ENCODE peak calls at places on chromosomes 6 and 20, in ten cellular contexts. F, X, L, K, Y, P, D, B, Q and N are unnamed samples.

GRCh38 chr6:2596222-2596621 is 154.5 kb downstream of the MYLK4 start:
- DNase-seq in F (no peak), X (no peak), L (no peak), K (no peak), Y (peak), P (no peak), D (no peak), B (peak), Q (no peak), N (no peak)

GRCh38 chr6:110232456-110232855 is 52.2 kb downstream of the CDC40 start:
- DNase-seq in F (no peak), X (peak), L (peak), K (peak), Y (no peak), P (peak), D (no peak), B (no peak), Q (no peak), N (no peak)

GRCh38 chr20:63854766-63855362 is 6.4 kb upstream of the ABHD16B start:
- DNase-seq in F (no peak), X (peak), L (no peak), K (no peak), Y (no peak), P (no peak), D (no peak), B (peak), Q (no peak), N (no peak)

GRCh38 chr20:15310361-15310760 is 972.9 kb upstream of the FLRT3 start:
- DNase-seq in F (no peak), X (no peak), L (peak), K (peak), Y (no peak), P (no peak), D (no peak), B (no peak), Q (peak), N (no peak)

GRCh38 chr20:57007171-57007540 is 259.3 kb downstream of the BMP7 start:
- DNase-seq in F (no peak), X (no peak), L (no peak), K (no peak), Y (peak), P (no peak), D (no peak), B (no peak), Q (no peak), N (no peak)

GRCh38 chr6:148343383-148343782 is 745 bp downstream of the SASH1 start:
- DNase-seq in F (no peak), X (no peak), L (no peak), K (peak), Y (no peak), P (no peak), D (no peak), B (no peak), Q (no peak), N (no peak)

GRCh38 chr20:63500902-63501817 is 2.3 kb upstream of the EEF1A2 start:
- DNase-seq in F (no peak), X (no peak), L (no peak), K (no peak), Y (no peak), P (no peak), D (no peak), B (no peak), Q (no peak), N (no peak)

GRCh38 chr6:45132059-45132458 is 196.1 kb upstream of the RUNX2 start:
- DNase-seq in F (no peak), X (peak), L (peak), K (peak), Y (no peak), P (no peak), D (no peak), B (no peak), Q (peak), N (no peak)

GRCh38 chr20:30611239-30611984 is 646.1 kb upstream of the DEFB115 start:
- DNase-seq in F (no peak), X (no peak), L (no peak), K (no peak), Y (no peak), P (no peak), D (no peak), B (no peak), Q (no peak), N (no peak)

GRCh38 chr6:72855471-72855870 is 233.6 kb downstream of the KCNQ5 start:
- DNase-seq in F (no peak), X (peak), L (no peak), K (no peak), Y (no peak), P (no peak), D (no peak), B (no peak), Q (no peak), N (no peak)
- TF ChIP-seq CTCF in F (no peak), X (no peak), L (no peak), K (no peak), Y (no peak), P (no peak), D (no peak), B (no peak), Q (no peak), N (no peak)

DNA sequence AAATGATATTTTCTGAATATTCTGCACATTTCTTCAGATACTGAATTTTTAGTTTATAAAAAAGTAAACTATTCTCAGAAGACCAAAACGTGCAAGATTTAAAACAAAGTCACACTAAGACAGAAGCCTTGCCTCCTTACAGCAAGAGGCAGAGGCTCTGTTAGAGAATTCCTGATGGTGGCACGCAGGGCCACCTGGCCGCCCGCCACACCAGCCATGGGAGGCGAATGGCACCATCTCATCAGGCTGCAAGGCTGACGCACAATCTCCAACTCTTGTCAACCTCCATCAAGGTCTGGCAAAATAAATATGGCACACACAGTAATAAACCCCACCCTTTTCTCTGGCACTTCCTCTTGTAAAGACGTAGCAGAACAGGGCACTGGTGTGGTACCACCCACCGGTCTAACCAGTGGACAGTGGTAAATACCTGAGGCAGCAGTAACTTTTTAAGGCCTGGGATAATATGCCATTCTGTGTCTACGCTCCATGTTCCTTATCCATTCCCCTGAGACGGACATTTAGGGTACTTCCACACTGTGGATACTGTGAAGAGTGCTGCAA is 111.4 kb downstream of the WDR27 start:
- DNase-seq in F (no peak), X (no peak), L (no peak), K (no peak), Y (no peak), P (no peak), D (no peak), B (no peak), Q (no peak), N (no peak)
- H3K4me3 ChIP-seq in F (no peak), X (no peak), L (no peak), K (no peak), Y (no peak), P (no peak), D (no peak), B (no peak), Q (no peak), N (no peak)

GRCh38 chr6:13302751-13303667 is 25.3 kb downstream of the TBC1D7 start:
- DNase-seq in F (peak), X (peak), L (peak), K (peak), Y (peak), P (peak), D (peak), B (no peak), Q (peak), N (peak)

GRCh38 chr6:13304580-13305255 is 23.6 kb downstream of the TBC1D7 start:
- DNase-seq in F (no peak), X (peak), L (peak), K (peak), Y (peak), P (no peak), D (peak), B (no peak), Q (peak), N (no peak)

GRCh38 chr6:13305256-13305650 is 23.1 kb downstream of the TBC1D7 start:
- DNase-seq in F (no peak), X (no peak), L (no peak), K (no peak), Y (peak), P (no peak), D (no peak), B (no peak), Q (no peak), N (no peak)

GRCh38 chr6:13303668-13304017 is 24.7 kb downstream of the TBC1D7 start:
- DNase-seq in F (no peak), X (peak), L (peak), K (peak), Y (peak), P (peak), D (peak), B (no peak), Q (peak), N (peak)

GRCh38 chr6:13304101-13304500 is 24.2 kb downstream of the TBC1D7 start:
- DNase-seq in F (no peak), X (no peak), L (peak), K (no peak), Y (no peak), P (no peak), D (no peak), B (no peak), Q (no peak), N (no peak)
- TF ChIP-seq CTCF in F (no peak), X (no peak), L (no peak), K (no peak), Y (no peak), P (no peak), D (no peak), B (no peak), Q (no peak), N (no peak)

GRCh38 chr6:147211349-147211748 is 7.1 kb downstream of the STXBP5 start:
- DNase-seq in F (no peak), X (no peak), L (no peak), K (no peak), Y (no peak), P (no peak), D (no peak), B (no peak), Q (no peak), N (no peak)

GRCh38 chr6:147211831-147212230 is 7.6 kb downstream of the STXBP5 start:
- DNase-seq in F (no peak), X (no peak), L (no peak), K (no peak), Y (no peak), P (no peak), D (no peak), B (no peak), Q (no peak), N (no peak)

GRCh38 chr6:147214248-147215227 is 10.3 kb downstream of the STXBP5 start:
- DNase-seq in F (no peak), X (no peak), L (no peak), K (no peak), Y (no peak), P (no peak), D (no peak), B (no peak), Q (no peak), N (no peak)

GRCh38 chr6:147213772-147214171 is 9.6 kb downstream of the STXBP5 start:
- DNase-seq in F (no peak), X (no peak), L (no peak), K (no peak), Y (no peak), P (no peak), D (no peak), B (no peak), Q (no peak), N (no peak)

DNA sequence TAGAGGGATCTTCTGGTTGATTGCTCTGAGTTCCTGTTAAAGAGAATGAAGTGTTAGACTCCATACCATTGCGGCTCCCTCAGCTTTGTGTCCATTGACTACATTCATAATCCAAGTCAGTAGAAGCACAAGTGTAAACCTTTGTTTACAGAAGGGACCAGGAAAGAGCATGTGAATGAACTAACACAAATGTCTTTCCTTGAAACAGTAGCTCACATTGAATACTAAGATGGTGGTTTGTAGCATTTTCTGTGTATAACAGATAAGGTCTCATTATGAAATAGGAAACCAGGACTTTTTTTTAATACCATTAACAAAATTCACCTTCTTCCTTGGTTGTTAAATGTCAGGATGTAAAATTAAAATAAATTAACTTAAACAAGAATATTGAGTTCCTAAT is 8.4 kb downstream of the STXBP5 start:
- DNase-seq in F (no peak), X (no peak), L (no peak), K (no peak), Y (no peak), P (no peak), D (no peak), B (peak), Q (no peak), N (no peak)
- H3K4me3 ChIP-seq in F (no peak), X (no peak), L (no peak), K (no peak), Y (no peak), P (no peak), D (no peak), B (no peak), Q (no peak), N (no peak)

DNA sequence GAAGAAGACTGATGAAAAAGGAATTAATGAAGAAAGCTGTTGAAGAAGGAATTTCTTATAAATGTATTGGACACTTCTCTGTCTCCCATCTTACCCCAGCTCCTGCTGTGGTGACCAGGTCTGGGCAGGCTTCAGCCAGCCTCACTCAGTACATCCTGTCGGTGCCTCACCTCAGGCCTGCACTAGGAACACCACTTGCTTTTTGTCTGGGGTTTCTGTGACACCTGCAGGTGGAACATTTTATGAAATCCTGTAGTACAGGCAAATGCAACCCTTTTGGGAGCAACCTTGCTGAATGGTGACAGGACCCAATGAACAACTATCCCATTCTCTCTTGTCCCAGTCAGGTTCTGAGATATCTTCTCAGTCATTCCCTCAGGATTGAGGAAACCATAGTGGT is 129.7 kb downstream of the PRDM13 start:
- DNase-seq in F (no peak), X (no peak), L (no peak), K (no peak), Y (peak), P (no peak), D (no peak), B (no peak), Q (no peak), N (no peak)
- TF ChIP-seq CTCF in F (no peak), X (no peak), L (no peak), K (no peak), Y (no peak), P (no peak), D (no peak), B (no peak), Q (no peak), N (no peak)